ENCODE peak calls at places on chromosomes 12 and 14, in ten cellular contexts. Y is CD8-positive, alpha-beta T cell; N is body of pancreas; J is naive thymus-derived CD4-positive, alpha-beta T cell; U is prostate gland; I is tibial nerve; G is CD4-positive, alpha-beta T cell; A is mammary epithelial cell; O is SJCRH30; E is stomach. R is an unnamed sample. For H3K9me3, the result is how much of the 10 kb centered on the place peaks cover.

GRCh38 chr12:43969882-43970281 is 134.0 kb downstream of the TMEM117 start:
- DNase-seq in J (no peak), Y (no peak), N (no peak), I (no peak), A (peak), U (no peak), O (no peak), G (no peak), E (no peak), R (no peak)

GRCh38 chr12:70643927-70644326 is 6.7 kb upstream of the PTPRB start:
- DNase-seq in E (no peak), G (no peak), U (no peak), Y (no peak), I (no peak), O (no peak), A (peak), N (no peak), J (no peak), R (no peak)

GRCh38 chr14:59130472-59130871 is 58.0 kb upstream of the DAAM1 start:
- DNase-seq in I (no peak), U (no peak), Y (no peak), J (no peak), A (no peak), E (no peak), N (no peak), O (no peak), G (no peak), R (no peak)

GRCh38 chr12:122062832-122063690 is 15.5 kb upstream of the MLXIP start:
- DNase-seq in U (peak), N (peak), E (peak), O (peak), Y (no peak), I (no peak), G (no peak), A (peak), J (no peak), R (no peak)

GRCh38 chr14:49636866-49637265 is 1.8 kb upstream of the DNAAF2 start:
- DNase-seq in N (no peak), G (no peak), A (no peak), J (no peak), Y (no peak), U (no peak), E (no peak), O (no peak), I (no peak), R (no peak)

GRCh38 chr12:123983822-123984485 is 10.9 kb downstream of the ZNF664 start:
- DNase-seq in G (peak), J (peak), E (peak), Y (peak), I (no peak), N (peak), A (peak), U (peak), O (peak), R (peak)

GRCh38 chr14:23055147-23055550 is 2.2 kb downstream of the CDH24 start:
- DNase-seq in J (no peak), E (no peak), O (no peak), I (no peak), A (no peak), U (no peak), N (no peak), Y (no peak), G (no peak), R (no peak)

GRCh38 chr12:95544756-95545155 is 6.5 kb downstream of the USP44 start:
- DNase-seq in A (no peak), J (no peak), I (no peak), Y (no peak), N (no peak), U (no peak), O (no peak), E (no peak), G (no peak), R (no peak)

GRCh38 chr14:87966816-87967215 is 26.2 kb downstream of the GALC start:
- DNase-seq in N (no peak), G (no peak), Y (no peak), I (no peak), A (peak), O (no peak), J (no peak), U (no peak), E (no peak), R (no peak)

GRCh38 chr14:68947802-68948201 is 31.3 kb downstream of the ACTN1 start:
- DNase-seq in I (peak), E (peak), N (peak), G (no peak), Y (no peak), U (peak), A (peak), O (peak), J (no peak), R (no peak)

GRCh38 chr14:82510007-82510406 is 976.4 kb upstream of the SEL1L start:
- DNase-seq in G (no peak), E (no peak), N (no peak), Y (no peak), A (no peak), I (no peak), U (no peak), O (no peak), J (no peak), R (no peak)

GRCh38 chr14:105765893-105766614 is 239.7 kb downstream of the TMEM121 start:
- DNase-seq in E (no peak), G (no peak), N (no peak), O (no peak), A (no peak), I (no peak), J (no peak), U (no peak), Y (no peak), R (no peak)

GRCh38 chr14:54564799-54565235 is 2.1 kb upstream of the SAMD4A start:
- DNase-seq in J (no peak), O (no peak), Y (no peak), U (no peak), I (no peak), E (no peak), N (peak), G (no peak), A (peak), R (no peak)

GRCh38 chr12:10016881-10017280 is 6.5 kb downstream of the CLEC12B start:
- DNase-seq in J (no peak), G (no peak), E (no peak), I (no peak), Y (no peak), N (no peak), O (no peak), U (no peak), A (peak), R (no peak)

GRCh38 chr12:8742501-8742900 is 44.7 kb downstream of the RIMKLB start:
- DNase-seq in Y (no peak), N (no peak), U (no peak), G (no peak), I (no peak), A (peak), E (no peak), J (no peak), O (no peak), R (no peak)

GRCh38 chr14:93271111-93271510 is 61.7 kb downstream of the BTBD7 start:
- DNase-seq in E (no peak), N (no peak), I (no peak), Y (no peak), U (no peak), G (no peak), J (no peak), A (no peak), O (no peak), R (no peak)

GRCh38 chr12:6158749-6159148 is 34.3 kb upstream of the VWF start:
- DNase-seq in E (no peak), N (no peak), A (no peak), I (no peak), G (no peak), J (no peak), U (no peak), Y (no peak), O (no peak), R (no peak)

GRCh38 chr14:24192933-24193332 is 2.3 kb downstream of the TM9SF1 start:
- DNase-seq in U (no peak), E (no peak), I (no peak), J (no peak), Y (no peak), O (no peak), N (no peak), A (no peak), G (no peak), R (no peak)

GRCh38 chr12:69425417-69425816 is 44.8 kb upstream of the FRS2 start:
- DNase-seq in G (no peak), N (no peak), I (no peak), E (no peak), J (no peak), O (no peak), U (no peak), Y (no peak), A (no peak), R (no peak)

GRCh38 chr14:30587141-30587540 is 28.2 kb downstream of the G2E3 start:
- DNase-seq in U (no peak), N (no peak), J (no peak), I (no peak), A (no peak), O (no peak), Y (no peak), E (no peak), G (no peak), R (no peak)

GRCh38 chr12:118189761-118190181 is 53.8 kb downstream of the PEBP1 start:
- DNase-seq in I (no peak), G (no peak), O (peak), E (no peak), J (no peak), Y (no peak), N (peak), U (peak), A (peak), R (no peak)

GRCh38 chr12:20560935-20561334 is 134.2 kb upstream of the SLCO1C1 start:
- DNase-seq in Y (no peak), J (no peak), G (no peak), N (no peak), E (no peak), I (no peak), U (no peak), O (no peak), A (no peak), R (no peak)

GRCh38 chr14:31770271-31770670 is 209.1 kb downstream of the NUBPL start:
- DNase-seq in A (peak), G (no peak), E (no peak), Y (no peak), U (no peak), J (no peak), I (no peak), N (no peak), O (no peak), R (no peak)

GRCh38 chr12:52517888-52518287 is 2.3 kb downstream of the KRT5 start:
- DNase-seq in O (no peak), J (no peak), N (no peak), A (peak), G (no peak), I (no peak), Y (no peak), E (no peak), U (no peak), R (no peak)

GRCh38 chr12:121534495-121535148 is 46.2 kb downstream of the KDM2B start:
- DNase-seq in U (no peak), E (no peak), G (peak), I (no peak), A (no peak), O (no peak), J (peak), Y (peak), N (no peak), R (peak)

GRCh38 chr12:9761407-9761736 is 671 bp upstream of the CD69 start:
- DNase-seq in O (no peak), N (no peak), I (no peak), J (peak), E (no peak), Y (no peak), U (no peak), A (no peak), G (no peak), R (no peak)

GRCh38 chr14:95137164-95137803 is 20.0 kb downstream of the DICER1 start:
- DNase-seq in J (no peak), Y (no peak), G (no peak), I (no peak), O (no peak), E (no peak), A (no peak), U (no peak), N (no peak), R (no peak)

GRCh38 chr12:54439521-54440255 is 20.6 kb upstream of the ITGA5 start:
- DNase-seq in U (no peak), Y (no peak), O (no peak), N (no peak), E (no peak), G (no peak), I (no peak), J (peak), A (peak), R (no peak)

GRCh38 chr12:99455350-99456037 is 192.1 kb upstream of the GARIN6 start:
- DNase-seq in U (no peak), E (no peak), A (peak), G (no peak), Y (no peak), I (no peak), N (no peak), J (no peak), O (peak), R (no peak)

GRCh38 chr12:103924761-103925641 is 5.2 kb upstream of the HSP90B1 start:
- DNase-seq in O (peak), Y (peak), J (no peak), N (no peak), E (no peak), A (peak), G (no peak), U (no peak), I (no peak), R (no peak)

GRCh38 chr12:96197503-96198272 is 3.5 kb downstream of the ELK3 start:
- DNase-seq in A (peak), G (no peak), J (no peak), N (no peak), E (no peak), I (no peak), Y (no peak), O (no peak), U (no peak), R (no peak)

GRCh38 chr14:75242546-75243273 is 35.9 kb upstream of the FOS start:
- DNase-seq in G (no peak), U (peak), I (no peak), O (peak), N (no peak), E (no peak), A (peak), Y (no peak), J (no peak), R (no peak)

GRCh38 chr12:32505067-32505466 is 105.7 kb downstream of the FGD4 start:
- DNase-seq in Y (no peak), G (no peak), J (no peak), I (no peak), A (no peak), N (no peak), O (no peak), U (no peak), E (no peak), R (no peak)

GRCh38 chr12:131085816-131086591 is 132.3 kb downstream of the ADGRD1 start:
- DNase-seq in J (no peak), O (no peak), Y (no peak), U (no peak), I (peak), G (no peak), A (no peak), N (no peak), E (peak), R (no peak)

GRCh38 chr14:103232831-103233319 is 101.2 kb upstream of the EIF5 start:
- DNase-seq in J (no peak), I (no peak), U (no peak), N (no peak), O (peak), G (no peak), Y (no peak), E (no peak), A (no peak), R (no peak)

GRCh38 chr12:106342397-106343212 is 14.9 kb upstream of the POLR3B start:
- DNase-seq in A (peak), E (peak), G (no peak), J (no peak), U (peak), N (peak), I (peak), O (no peak), Y (no peak), R (no peak)

GRCh38 chr12:95396849-95397498 is 77.0 kb upstream of the METAP2 start:
- DNase-seq in N (no peak), E (no peak), U (no peak), G (no peak), A (peak), J (no peak), I (no peak), Y (no peak), O (peak), R (no peak)

GRCh38 chr12:34344851-34345522 is 322.7 kb downstream of the ALG10 start:
- DNase-seq in I (no peak), U (no peak), A (no peak), E (no peak), N (no peak), O (no peak), Y (no peak), G (no peak), J (no peak), R (no peak)

GRCh38 chr12:34347367-34347766 is 325.1 kb downstream of the ALG10 start:
- DNase-seq in Y (no peak), E (no peak), I (no peak), O (no peak), G (no peak), J (no peak), N (no peak), A (no peak), U (no peak), R (no peak)

GRCh38 chr12:34345801-34346200 is 323.5 kb downstream of the ALG10 start:
- DNase-seq in N (no peak), U (no peak), E (no peak), I (no peak), J (no peak), G (no peak), O (no peak), Y (no peak), A (no peak), R (no peak)

GRCh38 chr12:34348064-34348463 is 325.8 kb downstream of the ALG10 start:
- DNase-seq in E (no peak), I (no peak), A (no peak), Y (no peak), G (no peak), O (no peak), J (no peak), N (no peak), U (no peak), R (no peak)

GRCh38 chr12:34346372-34347034 is 324.2 kb downstream of the ALG10 start:
- DNase-seq in Y (no peak), G (no peak), N (no peak), U (no peak), O (no peak), E (no peak), I (no peak), J (no peak), A (no peak), R (no peak)
- H3K9me3 ChIP-seq in Y (under half), G (under half), N (under half), U (under half), O (under half), E (under half), I (under half), J (under half), A (under half), R (under half)

GRCh38 chr14:77630111-77630510 is 13.7 kb upstream of the SPTLC2 start:
- DNase-seq in J (no peak), U (no peak), A (no peak), G (no peak), I (no peak), O (no peak), N (no peak), Y (no peak), E (no peak), R (no peak)
- H3K9me3 ChIP-seq in J (under half), U (under half), A (under half), G (under half), I (under half), O (under half), N (under half), Y (under half), E (under half), R (under half)

GRCh38 chr14:85172290-85172689 is 357.7 kb upstream of the FLRT2 start:
- DNase-seq in O (no peak), I (no peak), U (no peak), Y (no peak), G (no peak), J (no peak), E (no peak), A (peak), N (no peak), R (no peak)

GRCh38 chr14:85178869-85179268 is 351.1 kb upstream of the FLRT2 start:
- DNase-seq in G (no peak), I (no peak), O (no peak), J (no peak), N (no peak), A (no peak), U (no peak), Y (no peak), E (no peak), R (no peak)

GRCh38 chr14:85172889-85173458 is 357.0 kb upstream of the FLRT2 start:
- DNase-seq in Y (no peak), E (no peak), J (no peak), G (no peak), I (no peak), A (no peak), U (no peak), O (no peak), N (no peak), R (no peak)

DNA sequence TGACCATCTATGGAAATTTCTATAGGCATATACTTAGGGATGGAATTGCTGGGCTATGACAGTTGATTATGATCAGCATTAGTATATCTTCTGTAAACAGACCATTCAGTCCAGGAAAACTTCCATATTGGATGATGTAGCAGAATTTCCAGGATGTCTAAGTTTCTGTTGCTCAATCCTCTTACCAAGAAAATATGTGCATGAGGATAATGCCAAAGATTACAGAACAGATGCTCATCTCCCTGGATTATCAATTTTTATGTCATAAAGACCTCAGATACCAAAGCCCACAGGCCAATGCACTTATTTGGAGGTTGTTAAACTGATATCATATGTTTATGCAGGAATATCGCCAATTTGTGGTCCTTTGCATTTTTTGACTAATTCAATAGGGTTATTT is 354.4 kb upstream of the FLRT2 start:
- DNase-seq in I (no peak), J (no peak), E (no peak), O (no peak), U (no peak), Y (no peak), G (no peak), N (no peak), A (no peak), R (no peak)
- H3K9me3 ChIP-seq in I (under half), J (under half), E (under half), O (under half), U (under half), Y (under half), G (under half), N (under half), A (under half), R (under half)

DNA sequence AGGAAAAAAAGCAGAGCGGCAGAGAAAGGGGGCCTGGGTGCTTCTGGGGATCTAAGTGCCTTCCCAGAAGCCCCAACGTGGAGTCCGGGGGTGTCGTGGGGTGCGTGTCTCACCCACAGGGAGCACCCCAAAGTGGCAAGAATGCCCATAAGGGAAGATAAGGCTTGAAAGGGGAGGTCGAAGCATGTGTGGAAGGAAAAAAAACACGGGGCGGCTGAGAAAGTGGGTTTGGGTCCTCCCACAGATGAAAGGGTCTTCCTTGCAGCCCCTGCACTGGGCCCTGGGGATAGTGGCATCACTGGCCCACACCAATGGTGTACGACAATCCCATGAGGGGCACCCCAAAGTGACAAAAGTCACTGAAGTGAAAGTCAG is 275.5 kb downstream of the ALG10 start:
- DNase-seq in A (no peak), J (no peak), Y (no peak), I (no peak), N (no peak), G (no peak), O (no peak), U (no peak), E (no peak), R (no peak)
- H3K9me3 ChIP-seq in A (half or more), J (under half), Y (under half), I (under half), N (under half), G (under half), O (under half), U (under half), E (under half), R (under half)